ENCODE peak calls at places on chromosomes 5 and 9, in five cellular contexts. U is trophoblast cell, T is H9, S is mesenchymal stem cell, P is H1. Y is an unnamed sample.

GRCh38 chr5:90119531-90119940 is 290.0 kb downstream of the CETN3 start:
- DNase-seq in U (no peak), S (no peak), P (no peak), T (no peak), Y (no peak)

GRCh38 chr9:29325855-29326254 is 1752.6 kb upstream of the C9orf72 start:
- DNase-seq in U (no peak), P (no peak), S (no peak), T (no peak), Y (no peak)

GRCh38 chr5:141683596-141684161 is 1.6 kb upstream of the ARAP3 start:
- DNase-seq in U (no peak), P (no peak), S (peak), T (no peak), Y (no peak)

GRCh38 chr5:27854243-27854852 is 816.0 kb upstream of the CDH9 start:
- DNase-seq in S (no peak), U (no peak), P (no peak), T (no peak), Y (no peak)

GRCh38 chr5:135135530-135136201 is 101.6 kb upstream of the PITX1 start:
- DNase-seq in S (peak), U (no peak), P (no peak), T (no peak), Y (no peak)

GRCh38 chr9:110975278-110975677 is 63.0 kb downstream of the LPAR1 start:
- DNase-seq in S (no peak), P (no peak), T (no peak), U (no peak), Y (no peak)

GRCh38 chr9:88041447-88041846 is 67.1 kb upstream of the CDK20 start:
- DNase-seq in P (no peak), S (peak), U (peak), T (no peak), Y (no peak)

GRCh38 chr5:139886213-139886612 is 90.6 kb downstream of the PSD2 start:
- DNase-seq in U (no peak), T (no peak), S (no peak), P (no peak), Y (no peak)

GRCh38 chr9:90433398-90433890 is 209.2 kb downstream of the DIRAS2 start:
- DNase-seq in U (peak), T (peak), S (peak), P (peak), Y (peak)

GRCh38 chr5:150023136-150023535 is 22.6 kb downstream of the HMGXB3 start:
- DNase-seq in P (no peak), S (no peak), T (no peak), U (no peak), Y (no peak)

GRCh38 chr5:41539454-41539853 is 29.1 kb upstream of the PLCXD3 start:
- DNase-seq in P (no peak), S (no peak), U (no peak), T (no peak), Y (no peak)

DNA sequence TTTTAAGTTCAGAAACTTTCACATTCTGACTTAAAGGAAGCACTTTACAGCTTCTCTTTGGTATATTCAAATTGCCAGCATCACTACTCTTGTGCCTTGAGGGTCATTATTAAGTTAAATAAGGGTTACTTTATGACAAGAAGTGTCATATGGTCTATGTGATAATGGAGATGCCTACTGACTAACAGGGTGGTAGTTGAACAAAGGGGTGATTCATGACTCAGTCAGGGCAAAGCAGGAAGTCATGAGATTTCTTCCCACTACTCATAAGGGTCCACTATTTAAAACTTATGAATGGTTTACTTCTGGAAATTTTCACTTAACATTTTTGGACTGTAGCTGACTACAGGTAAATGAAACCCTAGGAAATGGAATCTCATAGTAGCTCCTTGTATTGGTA is 938.3 kb upstream of the PTPRD start:
- DNase-seq in S (no peak), T (no peak), P (no peak), U (no peak), Y (no peak)
- H2BK12ac ChIP-seq in S (no peak), T (no peak), P (no peak), U (no peak), Y (no peak)

DNA sequence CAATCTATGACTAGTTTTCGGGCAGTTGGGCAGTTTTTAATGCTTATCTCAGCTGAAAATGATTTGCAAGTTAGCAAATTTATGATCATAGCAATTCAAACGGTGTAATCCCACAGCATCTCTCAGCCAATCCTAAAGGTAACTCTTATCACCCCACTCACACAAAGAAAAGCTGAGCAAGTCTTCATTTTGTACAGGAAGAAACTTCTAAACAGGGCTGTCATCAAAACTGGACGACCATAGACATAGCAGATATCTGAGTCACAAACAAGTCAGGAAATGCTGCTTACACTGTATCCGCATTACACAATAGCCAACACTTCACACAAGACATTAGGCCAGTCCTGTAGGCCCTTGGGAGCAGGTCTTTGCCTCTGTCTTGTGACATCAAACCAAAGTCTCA is 2.6 kb upstream of the ENC1 start:
- DNase-seq in T (no peak), S (peak), P (no peak), U (peak), Y (no peak)
- H3K9ac ChIP-seq in T (no peak), S (peak), P (no peak), U (no peak), Y (no peak)

DNA sequence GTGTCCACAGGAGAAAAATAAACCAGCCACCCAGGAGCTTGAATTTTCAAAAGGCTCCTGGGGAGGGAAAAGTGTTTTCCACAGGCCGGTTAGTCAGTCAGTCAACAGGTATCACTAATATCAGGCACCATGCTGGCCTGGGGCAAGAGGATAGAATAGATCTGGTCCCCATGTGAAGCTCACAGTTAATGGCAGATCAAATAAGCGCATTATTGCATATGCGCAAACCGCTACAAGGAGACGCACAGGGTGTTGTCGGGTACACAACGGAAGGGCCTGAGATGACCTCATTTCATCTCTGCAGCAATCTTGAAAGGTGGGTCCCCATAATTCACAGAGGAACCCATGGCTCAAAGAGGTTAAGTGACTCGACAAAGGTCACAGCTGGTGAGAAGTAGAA is 260.7 kb downstream of the CRB2 start:
- DNase-seq in S (no peak), U (no peak), T (peak), P (no peak), Y (no peak)
- H3K23ac ChIP-seq in S (no peak), U (no peak), T (no peak), P (no peak), Y (no peak)

DNA sequence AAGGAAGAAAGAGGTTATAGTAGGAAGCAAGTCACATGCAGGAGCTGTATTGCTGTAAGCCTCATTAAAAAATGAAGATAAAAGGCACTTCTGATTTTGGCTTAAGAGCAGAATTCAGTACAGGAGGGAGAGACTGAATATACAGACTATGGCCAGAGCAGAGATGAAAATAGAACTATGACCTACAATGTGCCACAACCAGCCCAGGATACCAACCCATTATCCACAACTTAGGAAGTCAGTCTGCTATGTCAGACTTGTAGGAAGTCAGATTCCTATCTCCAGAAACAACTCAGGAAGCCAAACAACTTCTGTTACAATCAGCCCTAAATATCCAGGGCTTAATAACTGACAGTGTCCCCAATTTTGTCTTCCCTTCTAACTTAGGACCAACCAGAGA is 156.2 kb upstream of the ANKH start:
- DNase-seq in P (no peak), U (peak), S (no peak), T (no peak), Y (no peak)
- H2BK12ac ChIP-seq in P (no peak), U (no peak), S (no peak), T (no peak), Y (no peak)

GRCh38 chr5:158234323-158235158 is 375.6 kb upstream of the CLINT1 start:
- DNase-seq in U (no peak), S (no peak), P (no peak), T (no peak), Y (no peak)
- H3K9ac ChIP-seq in U (no peak), S (no peak), P (no peak), T (no peak), Y (no peak)

DNA sequence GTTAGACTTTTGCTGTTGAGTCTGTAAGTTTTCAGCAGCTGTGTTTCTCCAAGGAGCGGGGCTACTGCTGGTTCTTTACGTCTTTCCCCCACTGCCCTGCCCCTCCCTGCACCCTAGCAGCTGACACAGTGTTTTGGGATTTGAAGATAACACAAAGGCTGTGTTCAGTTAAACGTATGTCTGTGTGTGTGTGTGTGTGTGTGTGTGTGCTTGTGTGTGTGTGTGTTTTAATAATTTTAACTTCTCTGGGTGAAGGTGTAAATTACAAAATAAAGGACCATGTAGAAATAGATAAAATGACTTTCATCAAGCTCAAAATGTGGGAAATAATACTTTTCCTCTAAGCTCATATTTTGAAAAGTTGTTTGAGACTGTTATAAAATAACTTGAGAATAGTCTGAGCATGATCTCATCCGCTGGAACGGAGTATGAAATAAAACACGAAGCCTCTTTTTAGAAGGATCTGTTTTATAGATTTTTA is 10.9 kb downstream of the ABL1 start:
- DNase-seq in S (peak), P (no peak), T (no peak), U (no peak), Y (no peak)
- H3K23ac ChIP-seq in S (no peak), P (no peak), T (no peak), U (no peak), Y (peak)

Y was measured in neuronal stem cell.